ENCODE peak calls at places on chromosomes 12 and 14, in five cellular contexts. I, T, F, W and P are unnamed samples.

GRCh38 chr12:70555081-70555480 is 82.1 kb downstream of the PTPRB start:
- DNase-seq in I (no peak), T (no peak), F (no peak), W (no peak), P (no peak)

GRCh38 chr12:5083955-5084849 is 40.5 kb downstream of the KCNA5 start:
- DNase-seq in I (peak; percentile 66), T (peak; percentile 23), F (peak; percentile 24), W (peak; percentile 43), P (peak; percentile 28)

GRCh38 chr14:94341654-94342333 is 18.7 kb upstream of the SERPINA6 start:
- DNase-seq in I (no peak), T (no peak), F (no peak), W (no peak), P (no peak)

GRCh38 chr12:102406033-102406584 is 74.3 kb downstream of the IGF1 start:
- DNase-seq in I (peak; percentile 46), T (peak; percentile 77), F (no peak), W (no peak), P (no peak)

GRCh38 chr12:51752490-51752889 is 96.0 kb downstream of the FIGNL2 start:
- DNase-seq in I (no peak), T (no peak), F (no peak), W (peak; percentile 20), P (no peak)

GRCh38 chr12:103841690-103842584 is 903 bp upstream of the NT5DC3 start:
- DNase-seq in I (no peak), T (no peak), F (peak; percentile 40), W (peak; percentile 71), P (peak; percentile 49)

GRCh38 chr14:65599375-65599774 is 186.8 kb downstream of the FUT8 start:
- DNase-seq in I (no peak), T (no peak), F (no peak), W (no peak), P (no peak)

GRCh38 chr14:44961730-44962572 is at the start of the genes KLHL28 and TOGARAM1:
- DNase-seq in I (peak; percentile 80), T (peak; percentile 100), F (peak; percentile 100), W (peak; percentile 81), P (peak; percentile 98)

GRCh38 chr12:12819221-12819620 is 6.1 kb downstream of the DDX47 start:
- DNase-seq in I (no peak), T (no peak), F (no peak), W (no peak), P (no peak)

GRCh38 chr12:6788972-6789905 is at the start of gene CD4:
- DNase-seq in I (no peak), T (no peak), F (no peak), W (no peak), P (no peak)

GRCh38 chr12:106760184-106760531 is 14.3 kb upstream of the RIC8B start:
- DNase-seq in I (no peak), T (peak; percentile 65), F (no peak), W (no peak), P (no peak)

GRCh38 chr14:94936411-94936892 is 166.5 kb upstream of the GSC start:
- DNase-seq in I (peak; percentile 85), T (no peak), F (no peak), W (no peak), P (no peak)

GRCh38 chr12:49982246-49983229 is 9.8 kb downstream of the AQP6 start:
- DNase-seq in I (no peak), T (no peak), F (no peak), W (no peak), P (no peak)

GRCh38 chr14:79136437-79137430 is 966.6 kb downstream of the NRXN3 start:
- DNase-seq in I (no peak), T (no peak), F (no peak), W (no peak), P (no peak)

GRCh38 chr12:132026796-132027500 is 77.2 kb downstream of the EP400 start:
- DNase-seq in I (no peak), T (no peak), F (no peak), W (no peak), P (no peak)

GRCh38 chr14:104341532-104342434 is 203.4 kb downstream of the KIF26A start:
- DNase-seq in I (peak; percentile 67), T (no peak), F (peak; percentile 64), W (peak; percentile 79), P (peak; percentile 88)

GRCh38 chr12:120199595-120200306 is 1.2 kb downstream of the RPLP0 start:
- DNase-seq in I (no peak), T (no peak), F (no peak), W (no peak), P (no peak)

GRCh38 chr14:99628832-99629618 is 15.9 kb upstream of the HHIPL1 start:
- DNase-seq in I (peak; percentile 93), T (no peak), F (peak; percentile 18), W (peak; percentile 79), P (peak; percentile 61)

GRCh38 chr12:116924558-116925453 is 14.1 kb downstream of the FBXW8 start:
- DNase-seq in I (no peak), T (peak; percentile 58), F (peak; percentile 51), W (no peak), P (peak; percentile 44)

GRCh38 chr12:94037444-94037843 is 110.9 kb upstream of the PLXNC1 start:
- DNase-seq in I (no peak), T (no peak), F (no peak), W (no peak), P (no peak)

GRCh38 chr14:50082308-50082742 is 34.0 kb downstream of the VCPKMT start:
- DNase-seq in I (no peak), T (no peak), F (no peak), W (no peak), P (no peak)

GRCh38 chr12:96215933-96216273 is 21.7 kb downstream of the ELK3 start:
- DNase-seq in I (no peak), T (no peak), F (no peak), W (no peak), P (no peak)
- TF ChIP-seq ZBTB33 in I (no peak), T (no peak), F (peak; percentile 82), W (no peak), P (no peak)

DNA sequence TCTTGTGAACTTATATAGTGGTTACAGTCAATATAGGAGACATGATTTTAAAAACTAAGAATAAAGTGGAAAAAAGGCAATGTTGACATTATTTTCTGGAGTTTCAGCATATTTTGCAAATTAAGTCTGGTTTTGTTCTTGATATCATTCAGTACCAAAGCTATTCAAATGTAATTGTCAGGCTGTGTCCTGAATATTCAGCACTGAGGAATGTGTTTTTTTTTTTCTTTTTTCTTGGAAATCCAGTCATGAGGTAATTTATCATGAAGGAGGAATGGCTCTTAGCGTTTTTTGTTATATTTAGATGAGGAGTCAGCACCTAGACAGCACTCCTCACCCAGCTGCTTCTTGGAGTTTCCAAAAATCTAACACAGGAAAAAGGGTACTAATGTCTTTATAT is 225.5 kb downstream of the CCDC91 start:
- DNase-seq in I (no peak), T (no peak), F (no peak), W (no peak), P (no peak)
- TF ChIP-seq ZBTB33 in I (no peak), T (no peak), F (no peak), W (no peak), P (no peak)

GRCh38 chr12:109458086-109458485 is 19.0 kb downstream of the KCTD10 start:
- DNase-seq in I (no peak), T (no peak), F (no peak), W (no peak), P (no peak)

GRCh38 chr12:109461049-109461845 is 15.9 kb downstream of the KCTD10 start:
- DNase-seq in I (no peak), T (no peak), F (peak; percentile 50), W (peak; percentile 50), P (no peak)

GRCh38 chr12:109460538-109460937 is 16.6 kb downstream of the KCTD10 start:
- DNase-seq in I (no peak), T (no peak), F (no peak), W (peak; percentile 30), P (no peak)

GRCh38 chr12:109459247-109459646 is 17.9 kb downstream of the KCTD10 start:
- DNase-seq in I (no peak), T (no peak), F (no peak), W (no peak), P (no peak)

DNA sequence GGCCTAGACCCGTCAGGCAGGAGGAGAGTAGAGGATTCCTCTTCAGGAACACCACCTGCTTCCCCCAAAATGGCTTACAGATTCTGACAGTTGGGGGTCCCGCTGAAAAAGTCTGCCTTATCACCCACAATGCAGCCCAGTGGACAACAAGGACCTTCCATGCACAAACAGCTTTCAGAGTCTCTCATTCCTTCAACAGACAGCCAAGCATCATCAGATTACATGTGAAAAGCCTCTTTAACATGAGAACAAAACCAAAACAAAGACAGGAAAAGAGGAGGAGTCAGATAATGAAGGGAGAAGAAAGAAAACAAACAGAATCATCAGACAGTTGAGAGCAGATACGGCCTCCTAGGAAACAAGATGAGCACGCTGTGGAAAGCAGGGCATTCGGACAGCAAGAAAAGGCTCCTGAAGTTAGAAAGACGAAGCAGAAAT is 18.3 kb downstream of the KCTD10 start:
- DNase-seq in I (no peak), T (no peak), F (no peak), W (no peak), P (no peak)
- TF ChIP-seq ZBTB33 in I (no peak), T (no peak), F (no peak), W (no peak), P (no peak)

DNA sequence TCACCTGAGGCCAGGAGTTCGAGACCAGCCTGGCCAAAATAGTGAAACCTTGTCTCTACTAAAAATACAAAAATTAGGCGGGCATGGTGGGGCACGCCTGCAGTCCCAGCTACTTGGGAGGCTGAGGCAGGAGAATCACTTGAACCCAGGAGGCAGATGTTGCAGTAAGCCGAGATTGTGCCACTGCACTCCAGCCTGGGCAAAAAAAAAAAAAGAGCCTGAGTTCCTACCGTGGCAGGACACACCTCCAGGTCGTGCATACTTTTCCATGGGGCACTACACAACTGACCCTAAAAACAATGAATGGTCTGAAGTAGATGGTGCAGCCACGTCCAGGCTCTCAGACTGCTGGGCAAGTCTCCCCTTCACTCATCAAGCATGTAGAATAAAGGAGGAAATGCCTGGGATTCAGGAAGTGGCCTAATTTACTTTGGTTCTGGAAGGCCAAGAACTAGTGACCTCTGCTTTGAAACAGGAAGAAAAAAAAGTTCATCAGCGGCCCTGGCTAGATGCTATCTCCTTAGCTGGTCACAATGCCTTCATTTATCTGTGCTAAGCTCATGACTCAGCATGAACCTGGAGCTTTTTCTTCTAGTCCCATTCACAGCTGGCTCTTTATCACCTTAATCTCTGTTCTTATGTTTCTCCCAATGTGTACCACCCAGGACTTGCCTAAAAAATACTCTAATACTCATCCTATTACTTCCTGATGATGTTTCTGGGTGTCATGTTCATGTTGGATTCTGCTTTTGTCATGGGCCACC is 55.8 kb upstream of the OR6J1 start:
- DNase-seq in I (no peak), T (no peak), F (peak; percentile 100), W (peak; percentile 58), P (no peak)
- TF ChIP-seq ZBTB33 in I (no peak), T (no peak), F (no peak), W (no peak), P (no peak)